ENCODE peak calls at places on chromosome 2, in eight cellular contexts. K, G, C, H, I, Y, P and V are unnamed samples.

GRCh38 chr2:3172265-3172935 is 205.2 kb downstream of the EIPR1 start:
- DNase-seq in H (no peak), C (no peak), G (no peak), I (no peak), K (peak; percentile 11), P (no peak), Y (no peak), V (no peak)

GRCh38 chr2:53509827-53510785 is 257.5 kb upstream of the CHAC2 start:
- DNase-seq in H (no peak), C (no peak), G (no peak), K (no peak), I (no peak), P (no peak), Y (peak; percentile 57), V (no peak)

GRCh38 chr2:172372436-172372835 is 55.0 kb upstream of the ITGA6 start:
- DNase-seq in Y (no peak), K (no peak), P (no peak), I (no peak), H (no peak), G (no peak), C (no peak), V (no peak)

GRCh38 chr2:187497858-187498463 is 49.9 kb upstream of the CALCRL start:
- DNase-seq in G (no peak), P (no peak), I (no peak), H (no peak), K (no peak), Y (no peak), C (peak; percentile 10), V (no peak)

GRCh38 chr2:55014962-55015939 is 35.0 kb downstream of the RTN4 start:
- DNase-seq in G (peak; percentile 17), K (peak; percentile 87), H (peak; percentile 82), C (peak; percentile 79), P (peak; percentile 46), Y (peak; percentile 24), I (no peak), V (peak; percentile 36)

GRCh38 chr2:128250409-128251025 is 68.2 kb downstream of the HS6ST1 start:
- DNase-seq in G (no peak), C (no peak), Y (no peak), K (no peak), I (no peak), P (no peak), H (no peak), V (no peak)

GRCh38 chr2:142536964-142537363 is 340.5 kb upstream of the KYNU start:
- DNase-seq in G (no peak), I (no peak), K (no peak), Y (no peak), H (no peak), P (no peak), C (no peak), V (no peak)

GRCh38 chr2:138997849-138998517 is 217.8 kb upstream of the NXPH2 start:
- DNase-seq in H (no peak), C (no peak), I (no peak), Y (no peak), G (no peak), K (no peak), P (no peak), V (no peak)

GRCh38 chr2:65539633-65540032 is 107.2 kb upstream of the SPRED2 start:
- DNase-seq in C (no peak), H (no peak), G (no peak), K (no peak), Y (peak; percentile 55), P (no peak), I (no peak), V (no peak)

GRCh38 chr2:10300328-10300920 is 2.3 kb upstream of the HPCAL1 start:
- DNase-seq in K (peak; percentile 44), P (no peak), H (no peak), G (no peak), Y (no peak), I (peak; percentile 7), C (no peak), V (no peak)

GRCh38 chr2:27798948-27799645 is 27.6 kb downstream of the MRPL33 start:
- DNase-seq in G (no peak), P (peak; percentile 86), H (peak; percentile 89), K (no peak), Y (no peak), I (peak; percentile 88), C (peak; percentile 100), V (peak; percentile 97)

GRCh38 chr2:155310589-155310988 is 612.1 kb downstream of the KCNJ3 start:
- DNase-seq in K (peak; percentile 18), I (no peak), P (no peak), H (peak; percentile 4), C (peak; percentile 11), G (no peak), Y (no peak), V (no peak)

GRCh38 chr2:55954306-55955035 is 30.9 kb upstream of the EFEMP1 start:
- DNase-seq in Y (no peak), H (no peak), K (no peak), C (peak; percentile 26), G (no peak), I (no peak), P (no peak), V (no peak)

GRCh38 chr2:165833156-165833555 is 39.1 kb upstream of the GALNT3 start:
- DNase-seq in P (no peak), I (no peak), C (peak; percentile 68), G (no peak), K (no peak), H (no peak), Y (no peak), V (no peak)

GRCh38 chr2:221518201-221518936 is 53.7 kb downstream of the EPHA4 start:
- DNase-seq in I (no peak), Y (no peak), K (no peak), G (peak; percentile 89), H (peak; percentile 71), C (peak; percentile 25), P (peak; percentile 61), V (peak; percentile 45)

GRCh38 chr2:190575263-190575662 is 40.7 kb upstream of the NEMP2 start:
- DNase-seq in I (no peak), H (no peak), C (no peak), P (no peak), G (peak; percentile 43), Y (no peak), K (no peak), V (no peak)

GRCh38 chr2:69298261-69298660 is 88.8 kb downstream of the GFPT1 start:
- DNase-seq in I (no peak), G (no peak), H (peak; percentile 53), Y (no peak), K (no peak), P (no peak), C (peak; percentile 97), V (no peak)

GRCh38 chr2:99729104-99729503 is 239.3 kb upstream of the REV1 start:
- DNase-seq in K (no peak), I (no peak), G (no peak), C (peak; percentile 47), P (no peak), Y (no peak), H (peak; percentile 12), V (no peak)